ENCODE peak calls at places on chromosomes 5 and 9, in nine cellular contexts. G, E, D, I, S, B, X, J and M are unnamed samples.
A peak's percentile ranks its signal among the peaks of the same experiment; 100 is the strongest.

GRCh38 chr9:138074516-138074915 is 196.9 kb downstream of the CACNA1B start:
- DNase-seq in I (no peak), J (no peak), X (no peak), G (no peak), E (no peak), B (no peak), D (no peak), S (no peak), M (no peak)

GRCh38 chr5:139708877-139709586 is 60.9 kb downstream of the CXXC5 start:
- DNase-seq in I (peak; percentile 75), B (peak; percentile 78), S (no peak), E (peak; percentile 60), J (no peak), D (peak; percentile 76), G (no peak), X (peak; percentile 51), M (no peak)

GRCh38 chr5:136235316-136235715 is 42.4 kb upstream of the SMIM32 start:
- DNase-seq in I (no peak), B (no peak), J (peak; percentile 56), S (peak; percentile 9), E (no peak), D (no peak), G (no peak), X (no peak), M (no peak)

GRCh38 chr9:83588256-83588655 is 34.7 kb upstream of the IDNK start:
- DNase-seq in J (no peak), D (no peak), B (no peak), X (no peak), E (no peak), G (no peak), S (no peak), I (no peak), M (no peak)

GRCh38 chr9:8555767-8556500 is 756.4 kb upstream of the DMAC1 start:
- DNase-seq in I (no peak), B (no peak), S (no peak), J (no peak), D (no peak), G (no peak), X (no peak), E (no peak), M (peak; percentile 16)

GRCh38 chr5:172496671-172497371 is 42.5 kb upstream of the SH3PXD2B start:
- DNase-seq in S (no peak), I (no peak), D (peak; percentile 55), J (no peak), E (no peak), G (no peak), B (peak; percentile 73), X (no peak), M (no peak)

GRCh38 chr9:123615381-123615780 is 259.4 kb downstream of the CRB2 start:
- DNase-seq in X (no peak), E (no peak), B (no peak), J (no peak), S (no peak), G (no peak), D (no peak), I (no peak), M (no peak)

GRCh38 chr9:113993838-113994540 is 84.1 kb downstream of the AMBP start:
- DNase-seq in D (peak; percentile 50), B (peak; percentile 89), E (peak; percentile 88), X (no peak), G (peak; percentile 53), S (peak; percentile 48), J (peak; percentile 5), I (no peak), M (peak; percentile 61)

GRCh38 chr9:91302831-91303230 is 58.9 kb downstream of the AUH start:
- DNase-seq in X (no peak), B (no peak), D (peak; percentile 81), E (no peak), J (peak; percentile 89), I (peak; percentile 12), S (peak; percentile 80), G (no peak), M (peak; percentile 86)

GRCh38 chr5:42811591-42812392 is at the start of gene SELENOP:
- DNase-seq in I (peak; percentile 99), E (peak; percentile 67), D (peak; percentile 37), X (no peak), G (peak; percentile 79), S (peak; percentile 54), J (peak; percentile 51), B (peak; percentile 84), M (no peak)

GRCh38 chr5:172800088-172800551 is 29.1 kb upstream of the DUSP1 start:
- DNase-seq in E (peak; percentile 77), S (peak; percentile 93), X (no peak), B (peak; percentile 58), I (no peak), D (peak; percentile 96), J (peak; percentile 64), G (no peak), M (peak; percentile 99)

GRCh38 chr9:37925006-37925405 is 21.1 kb upstream of the SLC25A51 start:
- DNase-seq in S (no peak), B (no peak), D (no peak), X (no peak), G (no peak), E (no peak), J (no peak), I (no peak), M (no peak)
- TF ChIP-seq CTCF in S (no peak), B (no peak), D (no peak), X (no peak), G (no peak), E (no peak), J (no peak), I (no peak), M (no peak)

GRCh38 chr5:9545959-9546851 is at the start of gene SEMA5A:
- DNase-seq in J (peak; percentile 69), X (peak; percentile 45), S (peak; percentile 74), B (peak; percentile 78), D (peak; percentile 77), G (peak; percentile 68), I (no peak), E (peak; percentile 52), M (peak; percentile 76)
- H3K4me3 ChIP-seq in J (peak within 1 kb of the TSS; percentile 76), X (peak within 1 kb of the TSS; percentile 61), S (peak within 1 kb of the TSS; percentile 86), B (peak within 1 kb of the TSS; percentile 71), D (peak within 1 kb of the TSS; percentile 95), G (peak within 1 kb of the TSS; percentile 60), I (no peak within 1 kb of the TSS), E (peak within 1 kb of the TSS; percentile 82), M (peak within 1 kb of the TSS; percentile 71)

GRCh38 chr5:149960272-149961185 is at the start of gene SLC26A2:
- DNase-seq in J (peak; percentile 99), I (peak; percentile 92), D (peak; percentile 97), G (peak; percentile 97), X (peak; percentile 96), B (peak; percentile 97), S (peak; percentile 98), E (peak; percentile 99), M (peak; percentile 97)
- TF ChIP-seq CTCF in J (no peak), I (peak; percentile 17), D (no peak), G (no peak), X (peak; percentile 5), B (no peak), S (no peak), E (peak; percentile 25), M (no peak)

GRCh38 chr5:138580777-138581176 is 5.6 kb upstream of the HSPA9 start:
- DNase-seq in D (no peak), B (no peak), E (no peak), G (no peak), S (no peak), X (no peak), I (no peak), J (no peak), M (no peak)

GRCh38 chr5:138582959-138583358 is 7.8 kb upstream of the HSPA9 start:
- DNase-seq in X (no peak), D (no peak), S (no peak), E (no peak), B (no peak), I (no peak), G (no peak), J (no peak), M (no peak)

GRCh38 chr5:138575194-138576015 is at the start of gene HSPA9:
- DNase-seq in G (peak; percentile 99), D (peak; percentile 100), I (peak; percentile 98), E (peak; percentile 98), J (peak; percentile 98), B (peak; percentile 99), X (peak; percentile 96), S (peak; percentile 99), M (peak; percentile 99)

GRCh38 chr5:138580001-138580400 is 4.8 kb upstream of the HSPA9 start:
- DNase-seq in G (no peak), D (no peak), B (no peak), E (no peak), J (no peak), X (no peak), S (no peak), I (no peak), M (no peak)

GRCh38 chr5:138579517-138579863 is 4.3 kb upstream of the HSPA9 start:
- DNase-seq in X (no peak), B (no peak), S (no peak), J (no peak), I (no peak), E (no peak), G (no peak), D (no peak), M (no peak)
- H3K4me3 ChIP-seq in X (no peak overlapping the region), B (no peak overlapping the region), S (no peak overlapping the region), J (no peak overlapping the region), I (no peak overlapping the region), E (no peak overlapping the region), G (no peak overlapping the region), D (no peak overlapping the region), M (no peak overlapping the region)

DNA sequence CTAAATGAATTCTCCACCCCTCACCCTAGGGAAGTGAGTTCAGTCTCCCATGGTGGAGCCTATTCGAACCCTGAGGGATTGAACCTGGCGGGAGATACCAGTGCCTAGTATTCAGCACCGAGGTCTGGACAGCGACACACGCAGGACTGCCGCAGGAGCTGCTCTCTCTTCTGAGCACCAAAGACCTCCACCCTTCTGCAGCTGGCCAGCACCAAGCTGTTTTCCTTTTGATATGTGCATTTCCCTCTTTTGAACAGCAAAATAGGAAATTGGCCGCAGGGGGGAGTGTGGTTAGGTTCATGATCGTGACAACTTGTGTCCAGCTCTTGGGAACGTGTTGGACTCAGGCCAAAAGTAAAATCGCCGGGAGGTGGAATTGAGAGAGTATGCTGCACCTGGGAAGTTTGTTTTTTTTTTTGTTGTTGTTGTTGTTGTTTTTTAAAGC is 1.2 kb upstream of the PCSK1 start:
- DNase-seq in J (peak; percentile 63), E (peak; percentile 55), G (peak; percentile 27), X (peak; percentile 9), B (peak; percentile 69), S (peak; percentile 51), I (peak; percentile 48), D (peak; percentile 58), M (peak; percentile 67)
- TF ChIP-seq CTCF in J (peak; percentile 14), E (no peak), G (no peak), X (no peak), B (no peak), S (no peak), I (peak; percentile 16), D (no peak), M (no peak)

DNA sequence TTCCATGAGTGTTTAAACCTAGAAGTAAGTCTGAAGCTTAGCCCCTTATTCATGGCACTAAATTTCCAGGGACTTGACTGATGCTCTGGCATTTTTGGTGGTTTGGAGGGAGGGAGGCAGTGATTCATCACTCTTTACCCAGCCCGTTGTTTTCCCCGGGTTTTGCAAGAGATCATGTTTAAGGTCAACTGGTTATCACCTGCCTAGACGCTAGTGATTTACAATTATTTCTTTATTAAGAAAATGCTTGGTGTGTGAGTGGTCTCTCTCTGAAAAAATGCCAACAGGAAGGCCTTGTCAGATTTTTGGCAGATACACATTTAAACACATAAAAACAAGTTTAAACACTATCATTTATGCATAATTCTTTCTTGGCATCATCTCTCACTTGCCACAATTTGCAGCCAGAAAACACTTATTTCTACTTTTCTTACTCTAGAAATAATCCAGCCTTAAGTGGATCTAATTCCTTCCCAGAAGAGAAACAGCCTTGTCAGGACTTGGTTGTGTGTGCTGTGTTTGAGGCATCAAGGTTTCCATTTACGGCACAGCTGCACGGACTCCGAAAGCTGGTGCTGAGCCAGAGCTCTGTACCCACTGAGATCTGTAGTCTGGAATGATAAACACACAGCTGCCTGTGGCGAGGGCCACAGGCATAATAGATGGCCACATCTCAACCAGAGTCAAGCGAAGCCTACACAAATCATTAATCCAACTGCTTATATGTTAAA is 738.0 kb upstream of the ZNF608 start:
- DNase-seq in J (peak; percentile 76), B (peak; percentile 48), I (no peak), E (peak; percentile 75), D (peak; percentile 92), G (peak; percentile 64), X (no peak), S (peak; percentile 90), M (peak; percentile 84)
- H3K4me3 ChIP-seq in J (peak overlapping the region; percentile 58), B (no peak overlapping the region), I (no peak overlapping the region), E (no peak overlapping the region), D (no peak overlapping the region), G (no peak overlapping the region), X (no peak overlapping the region), S (peak overlapping the region; percentile 6), M (no peak overlapping the region)